ENCODE peak calls at places on chromosomes 11 and 22, in six cellular contexts. R is T-helper 17 cell, Y is DMS153, L is amygdala, Q is HT1080, S is AG09319. W is an unnamed sample.

GRCh38 chr11:93100211-93100610 is 97.6 kb downstream of the SLC36A4 start:
- DNase-seq in R (no peak), Y (no peak), L (no peak), Q (no peak), S (no peak), W (peak; percentile 10)

GRCh38 chr22:21926728-21927127 is 25.9 kb downstream of the PPM1F start:
- DNase-seq in R (no peak), Y (no peak), L (no peak), Q (no peak), S (no peak), W (no peak)

GRCh38 chr11:86069408-86070086 is 663 bp upstream of the PICALM start:
- DNase-seq in R (no peak), Y (peak; percentile 29), L (peak; percentile 30), Q (peak; percentile 94), S (peak; percentile 73), W (peak; percentile 94)

GRCh38 chr11:107385361-107385982 is 72.2 kb downstream of the CWF19L2 start:
- DNase-seq in R (no peak), Y (no peak), L (no peak), Q (peak; percentile 19), S (no peak), W (peak; percentile 26)

GRCh38 chr11:35007277-35007676 is 90.9 kb downstream of the PDHX start:
- DNase-seq in R (no peak), Y (no peak), L (no peak), Q (no peak), S (no peak), W (no peak)

GRCh38 chr11:126345759-126346585 is 9.5 kb upstream of the ST3GAL4 start:
- DNase-seq in R (no peak), Y (no peak), L (no peak), Q (peak; percentile 70), S (peak; percentile 63), W (peak; percentile 91)

GRCh38 chr11:85423794-85424193 is 203.3 kb downstream of the DLG2 start:
- DNase-seq in R (no peak), Y (no peak), L (no peak), Q (no peak), S (no peak), W (no peak)

GRCh38 chr11:299081-299891 is at the start of gene IFITM5:
- DNase-seq in R (no peak), Y (no peak), L (no peak), Q (no peak), S (no peak), W (no peak)

GRCh38 chr11:77073328-77074001 is 6.7 kb downstream of the CAPN5 start:
- DNase-seq in R (no peak), Y (peak; percentile 16), L (peak; percentile 24), Q (peak; percentile 90), S (peak; percentile 89), W (peak; percentile 74)

GRCh38 chr11:128181090-128181485 is 406.3 kb downstream of the ETS1 start:
- DNase-seq in R (no peak), Y (no peak), L (no peak), Q (no peak), S (no peak), W (peak; percentile 16)

GRCh38 chr22:30336752-30337460 is 10.2 kb upstream of the TBC1D10A start:
- DNase-seq in R (no peak), Y (no peak), L (no peak), Q (no peak), S (no peak), W (no peak)

GRCh38 chr11:17812286-17813187 is 78.0 kb downstream of the KCNC1 start:
- DNase-seq in R (no peak), Y (peak; percentile 69), L (no peak), Q (no peak), S (no peak), W (peak; percentile 57)

GRCh38 chr11:7688238-7688826 is 15.0 kb upstream of the CYB5R2 start:
- DNase-seq in R (no peak), Y (no peak), L (no peak), Q (no peak), S (no peak), W (no peak)

GRCh38 chr22:37657590-37658132 is 862 bp upstream of the PDXP start:
- DNase-seq in R (no peak), Y (no peak), L (no peak), Q (peak; percentile 61), S (no peak), W (no peak)

GRCh38 chr11:132620423-132620822 is 911.9 kb downstream of the OPCML start:
- DNase-seq in R (no peak), Y (peak; percentile 79), L (no peak), Q (peak; percentile 34), S (no peak), W (no peak)

GRCh38 chr11:117807482-117808272 is 10.7 kb upstream of the DSCAML1 start:
- DNase-seq in R (peak; percentile 60), Y (no peak), L (peak; percentile 60), Q (peak; percentile 40), S (peak; percentile 31), W (peak; percentile 25)

W was measured in NCI-H226.